ENCODE peak calls at places on chromosomes 4 and X, in nine cellular contexts. Y is gastrocnemius medialis, V is fibroblast of pulmonary artery, F is brain microvascular endothelial cell, I is left lung, N is right lobe of liver, G is IMR-90, E is cardiac fibroblast, A is HFF-Myc. H is an unnamed sample.
A peak's percentile ranks its signal among the peaks of the same experiment; 100 is the strongest.

GRCh38 chr4:86630629-86631028 is 36.5 kb downstream of the PTPN13 start:
- DNase-seq in A (no peak), V (no peak), F (no peak), Y (no peak), N (no peak), G (no peak), I (no peak), E (no peak), H (no peak)

GRCh38 chr4:78889955-78890354 is 49.3 kb downstream of the PAQR3 start:
- DNase-seq in N (no peak), E (no peak), V (no peak), F (no peak), G (no peak), A (no peak), Y (no peak), I (no peak), H (no peak)

GRCh38 chrX:69179380-69179911 is 14.2 kb upstream of the PJA1 start:
- DNase-seq in V (peak; percentile 14), G (peak; percentile 29), Y (no peak), I (no peak), E (no peak), N (no peak), A (no peak), F (no peak), H (no peak)

GRCh38 chrX:72115380-72115779 is 16.3 kb downstream of the RTL5 start:
- DNase-seq in F (no peak), N (no peak), E (no peak), Y (no peak), I (no peak), V (no peak), G (no peak), A (no peak), H (no peak)

GRCh38 chr4:133624744-133625143 is 475.6 kb downstream of the PCDH10 start:
- DNase-seq in I (no peak), V (no peak), Y (no peak), A (no peak), F (no peak), N (no peak), E (no peak), G (no peak), H (no peak)

GRCh38 chr4:763922-764321 is 58.3 kb downstream of the PCGF3 start:
- DNase-seq in A (no peak), Y (no peak), N (peak; percentile 34), V (no peak), G (no peak), F (no peak), I (peak; percentile 66), E (no peak), H (no peak)

GRCh38 chr4:10108391-10108790 is 8.2 kb downstream of the WDR1 start:
- DNase-seq in F (no peak), V (no peak), N (no peak), G (no peak), I (no peak), E (no peak), A (no peak), Y (peak; percentile 48), H (no peak)

GRCh38 chrX:47611926-47612325 is 7.7 kb downstream of the SYN1 start:
- DNase-seq in I (no peak), G (no peak), E (no peak), A (no peak), Y (no peak), F (no peak), N (no peak), V (no peak), H (no peak)

GRCh38 chr4:168594121-168594520 is 97.3 kb downstream of the PALLD start:
- DNase-seq in Y (no peak), I (no peak), G (no peak), N (no peak), E (no peak), V (no peak), F (no peak), A (no peak), H (no peak)

GRCh38 chr4:158854236-158854635 is 85.4 kb downstream of the FNIP2 start:
- DNase-seq in Y (no peak), V (no peak), I (peak; percentile 54), E (no peak), F (no peak), N (no peak), G (no peak), A (no peak), H (no peak)

GRCh38 chr4:158849681-158850080 is 80.9 kb downstream of the FNIP2 start:
- DNase-seq in Y (no peak), A (no peak), I (no peak), E (no peak), G (no peak), V (no peak), N (no peak), F (no peak), H (no peak)

GRCh38 chr4:158850371-158850770 is 81.5 kb downstream of the FNIP2 start:
- DNase-seq in V (no peak), Y (no peak), E (no peak), F (no peak), A (no peak), I (no peak), N (no peak), G (no peak), H (no peak)

GRCh38 chr4:158847535-158847934 is 78.7 kb downstream of the FNIP2 start:
- DNase-seq in I (no peak), G (no peak), F (no peak), V (no peak), Y (no peak), N (no peak), E (no peak), A (no peak), H (no peak)

GRCh38 chr4:158850800-158851644 is 82.2 kb downstream of the FNIP2 start:
- DNase-seq in N (no peak), G (peak; percentile 44), F (no peak), E (peak; percentile 68), V (peak; percentile 70), Y (no peak), A (no peak), I (no peak), H (peak; percentile 79)
- TF ChIP-seq CTCF in N (peak; percentile 73), G (peak; percentile 79), F (peak; percentile 35), E (peak; percentile 59), V (peak; percentile 64), Y (peak; percentile 66), A (peak; percentile 28), I (peak; percentile 41), H (peak; percentile 63)

GRCh38 chr4:156100651-156101050 is 147.0 kb upstream of the CTSO start:
- DNase-seq in G (peak; percentile 28), E (peak; percentile 59), V (peak; percentile 16), A (no peak), F (no peak), Y (no peak), I (no peak), N (no peak), H (peak; percentile 13)

GRCh38 chr4:156103306-156103705 is 149.6 kb upstream of the CTSO start:
- DNase-seq in V (peak; percentile 20), F (no peak), Y (no peak), G (no peak), I (no peak), A (no peak), E (no peak), N (no peak), H (peak; percentile 3)

GRCh38 chr4:156098846-156099245 is 145.2 kb upstream of the CTSO start:
- DNase-seq in G (no peak), E (peak; percentile 63), Y (no peak), F (no peak), A (no peak), V (peak; percentile 42), I (no peak), N (no peak), H (peak; percentile 3)

GRCh38 chr4:156102411-156102810 is 148.7 kb upstream of the CTSO start:
- DNase-seq in N (no peak), G (no peak), V (no peak), F (no peak), A (no peak), I (no peak), Y (no peak), E (no peak), H (peak; percentile 22)

DNA sequence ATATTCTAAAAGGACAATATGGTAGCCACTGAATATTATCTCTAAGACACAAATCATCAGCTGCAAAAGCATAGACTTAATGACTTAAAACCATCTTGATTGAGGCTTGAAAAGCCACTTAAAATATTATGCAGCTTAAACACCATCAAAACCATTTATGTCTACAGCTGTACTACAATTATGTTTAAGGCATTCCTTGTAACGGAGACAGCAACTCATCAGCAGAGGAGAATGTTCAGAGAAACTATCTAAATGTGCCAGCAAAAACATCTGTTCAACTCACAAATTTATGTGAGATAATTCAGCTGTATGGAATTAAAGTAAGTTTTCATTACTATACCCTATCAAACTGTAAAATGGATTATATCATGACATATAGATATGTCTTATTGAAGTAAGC is 147.9 kb upstream of the CTSO start:
- DNase-seq in V (no peak), I (no peak), F (no peak), Y (no peak), N (no peak), E (peak; percentile 45), G (peak; percentile 21), A (no peak), H (peak; percentile 6)
- H3K4me3 ChIP-seq in V (no peak overlapping the region), I (no peak overlapping the region), F (no peak overlapping the region), Y (no peak overlapping the region), N (no peak overlapping the region), E (no peak overlapping the region), G (no peak overlapping the region), A (no peak overlapping the region), H (no peak overlapping the region)

GRCh38 chr4:126051709-126052424 is 737.1 kb downstream of the FAT4 start:
- DNase-seq in G (peak; percentile 84), A (peak; percentile 75), Y (no peak), I (no peak), V (peak; percentile 89), F (peak; percentile 45), E (peak; percentile 72), N (no peak), H (peak; percentile 89)
- TF ChIP-seq CTCF in G (peak; percentile 33), A (peak; percentile 21), Y (no peak), I (peak; percentile 39), V (peak; percentile 52), F (peak; percentile 27), E (peak; percentile 22), N (no peak), H (peak; percentile 47)

DNA sequence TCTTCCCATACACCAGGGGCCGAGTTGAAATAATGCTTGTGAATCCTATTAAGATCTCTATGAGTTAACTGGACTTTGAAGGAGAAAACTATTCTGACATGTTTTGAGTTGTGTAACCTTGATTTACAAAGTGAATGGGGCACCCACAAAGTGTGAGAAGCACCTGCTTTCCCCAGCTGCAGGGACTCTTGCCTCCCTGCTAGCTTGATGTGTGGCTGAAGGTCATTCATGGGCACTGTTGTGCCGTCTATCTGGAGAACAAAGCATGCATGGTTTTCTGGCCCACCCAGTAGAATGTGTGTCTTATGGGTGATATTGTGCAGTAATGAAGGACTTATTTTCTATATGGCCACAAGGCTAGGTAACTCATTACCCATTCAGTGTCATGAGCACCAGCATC is 53.1 kb downstream of the TSPAN7 start:
- DNase-seq in I (no peak), G (no peak), N (no peak), Y (no peak), F (no peak), E (no peak), V (no peak), A (no peak), H (no peak)
- H3K4me3 ChIP-seq in I (no peak overlapping the region), G (no peak overlapping the region), N (no peak overlapping the region), Y (peak overlapping the region; percentile 43), F (no peak overlapping the region), E (no peak overlapping the region), V (no peak overlapping the region), A (no peak overlapping the region), H (no peak overlapping the region)

DNA sequence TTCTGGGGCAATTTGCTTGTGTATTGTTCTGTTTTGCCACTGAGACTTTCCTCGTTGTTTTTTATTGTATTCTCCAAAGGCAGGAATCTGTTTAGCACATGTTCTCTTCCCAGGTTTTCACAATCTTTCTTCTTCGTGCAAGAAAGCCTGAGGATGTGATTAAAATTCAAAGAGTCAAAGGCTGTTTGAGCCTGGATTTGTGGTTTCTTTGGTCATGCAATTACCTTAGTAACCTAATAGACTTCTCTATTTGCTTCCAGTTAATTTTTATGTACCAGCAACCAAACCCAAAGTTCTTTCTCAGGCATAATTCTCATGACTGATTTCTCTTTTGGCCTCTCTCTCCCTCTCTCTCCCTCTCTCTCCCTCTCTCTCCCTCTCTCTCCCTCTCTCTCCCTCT is 1420.1 kb upstream of the TENM3 start:
- DNase-seq in A (no peak), Y (no peak), G (no peak), F (no peak), I (no peak), E (no peak), N (no peak), V (no peak), H (no peak)
- TF ChIP-seq CTCF in A (no peak), Y (no peak), G (no peak), F (no peak), I (no peak), E (no peak), N (no peak), V (no peak), H (no peak)